ENCODE peak calls at places on chromosomes 16 and 17, in four cellular contexts. J is HepG2; M is CD8-positive, alpha-beta T cell; A is spleen. Z is an unnamed sample.

GRCh38 chr16:67015317-67015731 is 13.6 kb upstream of the CBFB start:
- DNase-seq in J (no peak), M (no peak), A (peak), Z (peak)

GRCh38 chr16:11742041-11742535 is 569 bp downstream of the TXNDC11 start:
- DNase-seq in J (peak), M (no peak), A (peak), Z (peak)

GRCh38 chr16:75546293-75546692 is 9.8 kb downstream of the TMEM231 start:
- DNase-seq in J (no peak), M (no peak), A (no peak), Z (no peak)

GRCh38 chr16:11726008-11726407 is 16.6 kb downstream of the TXNDC11 start:
- DNase-seq in J (no peak), M (no peak), A (no peak), Z (peak)

GRCh38 chr17:73105448-73105847 is 13.0 kb upstream of the SLC39A11 start:
- DNase-seq in J (no peak), M (no peak), A (no peak), Z (no peak)

GRCh38 chr17:67374329-67375053 is 2.6 kb upstream of the PITPNC1 start:
- DNase-seq in J (peak), M (peak), A (peak), Z (peak)

GRCh38 chr16:65061263-65061662 is 60.6 kb downstream of the CDH11 start:
- DNase-seq in J (no peak), M (no peak), A (no peak), Z (no peak)

GRCh38 chr16:85055503-85056210 is 28.1 kb downstream of the KIAA0513 start:
- DNase-seq in J (peak), M (peak), A (peak), Z (peak)

GRCh38 chr17:82444284-82444893 is 6.2 kb downstream of the CYBC1 start:
- DNase-seq in J (no peak), M (no peak), A (no peak), Z (no peak)

GRCh38 chr16:85296859-85297698 is 184.8 kb upstream of the CIBAR2 start:
- DNase-seq in J (peak), M (peak), A (no peak), Z (peak)

GRCh38 chr16:23836078-23836403 is 258 bp downstream of the PRKCB start:
- DNase-seq in J (no peak), M (no peak), A (no peak), Z (peak)

GRCh38 chr17:77476920-77477805 is 336.4 kb downstream of the SEC14L1 start:
- DNase-seq in J (no peak), M (no peak), A (no peak), Z (no peak)

DNA sequence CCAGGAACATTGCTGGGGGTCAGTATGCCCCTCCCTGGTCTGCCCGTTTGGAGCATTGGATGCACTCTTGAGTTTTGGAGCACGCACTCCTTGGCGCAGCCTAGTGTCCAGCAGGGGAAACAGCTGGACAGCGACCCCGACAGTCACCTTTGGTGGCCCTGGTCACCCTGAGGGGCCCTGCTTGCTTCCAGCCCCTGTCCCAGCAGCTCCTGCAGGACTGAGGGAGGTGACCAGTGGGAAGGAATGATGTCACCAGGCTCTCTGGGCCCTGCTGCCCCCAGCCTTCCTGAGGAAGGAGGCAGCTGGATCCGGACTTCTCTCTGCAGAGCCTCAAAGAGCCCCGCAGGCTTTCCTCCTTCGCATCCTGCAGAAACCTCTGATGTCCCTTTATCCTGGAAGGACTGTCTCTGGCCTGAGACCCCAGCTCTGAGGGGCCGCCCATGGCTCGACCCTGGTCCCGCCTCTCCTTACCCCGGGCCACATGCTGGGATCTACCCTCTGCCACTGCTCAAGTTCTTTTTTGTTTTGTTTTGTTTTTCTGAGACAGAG is 11.8 kb downstream of the ZSCAN10 start:
- DNase-seq in J (no peak), M (no peak), A (peak), Z (no peak)
- TF ChIP-seq CTCF in J (peak), M (no peak), A (peak), Z (peak)

GRCh38 chr16:81621496-81621895 is 157.6 kb upstream of the PLCG2 start:
- DNase-seq in J (no peak), M (no peak), A (no peak), Z (no peak)
- H3K27ac ChIP-seq in J (no peak), M (no peak), A (no peak), Z (no peak)

DNA sequence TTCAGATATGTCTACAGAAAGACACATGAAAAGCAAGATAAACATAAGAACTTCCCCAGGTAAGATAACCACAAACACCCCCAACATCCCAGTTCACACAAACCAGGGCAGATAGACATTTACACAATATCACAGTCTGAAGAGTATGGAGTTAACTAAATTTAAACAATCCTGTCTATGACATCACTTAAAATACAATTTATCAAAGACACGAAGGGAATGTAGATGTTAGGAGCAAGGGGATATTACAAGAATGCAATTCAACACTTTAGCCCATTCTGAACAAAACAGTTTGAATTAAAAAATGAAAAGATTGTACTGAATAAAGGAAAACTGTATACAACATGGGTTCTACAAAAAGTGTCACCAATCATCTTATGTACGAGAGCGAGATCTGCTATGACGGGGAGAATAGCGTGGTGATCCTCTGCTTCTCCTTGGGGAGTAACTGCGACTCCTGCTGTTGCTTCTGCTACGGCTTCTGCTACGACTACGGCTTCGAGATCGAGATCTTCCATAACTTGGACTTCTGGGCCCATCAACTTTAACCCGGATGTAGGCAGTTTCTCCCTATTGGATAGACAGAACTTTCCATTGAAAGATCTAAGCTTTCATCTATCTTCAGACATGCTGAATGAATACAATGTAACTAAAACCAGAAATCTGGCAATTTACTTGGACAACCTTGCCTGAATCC is 1.9 kb downstream of the SRSF1 start:
- DNase-seq in J (no peak), M (no peak), A (no peak), Z (no peak)
- TF ChIP-seq CTCF in J (peak), M (no peak), A (no peak), Z (no peak)

GRCh38 chr16:50704245-50704644 is 10.8 kb downstream of the NOD2 start:
- DNase-seq in J (no peak), M (no peak), A (no peak), Z (no peak)

GRCh38 chr16:50702725-50703124 is 9.3 kb downstream of the NOD2 start:
- DNase-seq in J (no peak), M (no peak), A (no peak), Z (no peak)

GRCh38 chr16:50708373-50709060 is 15.1 kb downstream of the NOD2 start:
- DNase-seq in J (no peak), M (no peak), A (no peak), Z (peak)

GRCh38 chr16:50706250-50706649 is 12.8 kb downstream of the NOD2 start:
- DNase-seq in J (no peak), M (no peak), A (no peak), Z (no peak)

DNA sequence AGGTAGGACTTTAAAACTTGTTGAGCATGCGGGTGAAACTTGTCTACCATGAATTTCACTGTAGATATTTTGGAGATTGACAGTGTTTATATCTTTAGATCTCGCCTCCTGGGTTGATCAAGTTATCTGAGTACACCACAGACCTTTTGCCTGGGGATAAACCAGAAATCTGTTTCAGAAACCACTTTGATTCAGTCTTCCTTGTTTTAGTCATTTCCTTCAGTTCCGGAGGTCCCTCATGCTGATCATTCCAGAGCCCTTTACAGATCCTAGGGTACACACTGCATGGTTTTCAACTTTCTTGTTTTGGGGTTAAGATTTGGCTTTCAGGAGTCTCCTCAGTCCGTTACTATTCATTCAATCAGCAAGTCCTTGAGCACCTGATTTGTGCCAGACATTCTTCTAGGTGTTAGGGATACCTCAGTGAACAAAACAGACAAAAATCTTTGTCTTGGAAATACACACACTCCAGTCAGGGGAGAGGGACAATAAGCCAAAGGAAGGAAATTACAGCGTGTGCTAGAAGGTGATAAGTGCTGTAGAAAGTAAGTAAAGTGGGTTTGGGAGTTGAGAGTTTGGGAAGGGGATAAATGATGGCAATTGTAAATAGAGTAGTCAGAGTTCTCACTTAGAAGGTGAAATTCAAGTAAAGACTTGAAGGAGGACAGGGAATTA is 12.2 kb downstream of the NOD2 start:
- DNase-seq in J (no peak), M (no peak), A (no peak), Z (no peak)
- H3K27ac ChIP-seq in J (no peak), M (no peak), A (no peak), Z (no peak)

GRCh38 chr16:3458278-3458851 is 14.9 kb downstream of the NAA60 start:
- DNase-seq in J (no peak), M (no peak), A (no peak), Z (no peak)

GRCh38 chr16:3458852-3459361 is 15.4 kb downstream of the NAA60 start:
- DNase-seq in J (peak), M (no peak), A (no peak), Z (no peak)

GRCh38 chr16:3459401-3460090 is 16.1 kb downstream of the NAA60 start:
- DNase-seq in J (no peak), M (no peak), A (no peak), Z (no peak)

GRCh38 chr16:3456374-3456773 is 12.9 kb downstream of the NAA60 start:
- DNase-seq in J (no peak), M (no peak), A (no peak), Z (no peak)

DNA sequence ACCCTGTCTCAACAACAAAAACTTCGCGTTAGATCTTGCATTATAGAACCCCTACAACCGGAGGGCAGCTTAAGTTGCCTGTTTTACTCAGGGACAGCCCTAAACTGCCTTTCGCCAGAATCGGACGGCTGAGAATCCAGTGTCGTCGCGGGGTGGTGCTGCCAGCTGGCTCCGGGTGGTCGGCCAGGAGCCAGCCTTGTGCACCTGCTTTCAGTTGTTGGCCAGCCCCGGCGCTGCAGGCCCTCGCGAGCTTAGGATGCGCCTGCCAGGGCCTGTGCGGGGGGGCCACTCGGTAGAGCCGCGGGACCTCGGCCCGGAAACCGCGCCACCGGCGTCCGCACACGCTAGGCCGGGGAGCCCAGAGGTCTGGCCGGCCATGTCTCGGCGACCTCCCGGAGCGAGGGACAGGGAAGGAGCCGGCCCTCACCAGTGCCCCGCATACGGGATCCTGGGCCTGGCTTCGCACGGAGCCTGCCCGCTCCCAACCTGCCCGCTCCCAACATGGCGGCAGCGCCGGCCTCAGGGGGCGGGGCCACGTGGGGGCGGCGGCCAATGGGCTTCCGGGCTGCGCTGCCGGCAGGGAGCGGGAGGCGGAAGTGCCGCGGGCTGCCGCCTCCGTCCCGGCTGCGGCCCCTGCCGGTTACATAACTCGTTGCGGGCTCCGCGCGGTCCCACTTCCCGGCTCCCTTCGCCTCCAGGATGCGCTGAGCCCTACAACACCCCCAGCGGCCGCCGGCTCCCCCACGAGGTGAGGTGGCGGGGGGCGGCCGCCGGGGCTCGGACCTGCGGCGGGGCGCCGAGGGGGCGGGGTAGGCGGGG is 14.2 kb downstream of the NAA60 start:
- DNase-seq in J (peak), M (peak), A (peak), Z (peak)
- TF ChIP-seq CTCF in J (peak), M (peak), A (peak), Z (peak)

GRCh38 chr17:1040216-1040600 is 43.3 kb downstream of the TIMM22 start:
- DNase-seq in J (peak), M (no peak), A (no peak), Z (peak)
- H3K27ac ChIP-seq in J (peak), M (no peak), A (peak), Z (peak)

Z was measured in lower lobe of right lung.